ENCODE peak calls at places on chromosomes 1 and 21, in eight cellular contexts. Y, U, R, E, F, Q, V and N are unnamed samples.
A peak's percentile ranks its signal among the peaks of the same experiment; 100 is the strongest.

GRCh38 chr1:164768045-164768402 is 209.0 kb downstream of the PBX1 start:
- DNase-seq in U (no peak), R (no peak), Y (no peak), E (peak; percentile 33), Q (no peak), V (no peak), F (no peak), N (no peak)

GRCh38 chr1:16122916-16123315 is 33.0 kb downstream of the EPHA2 start:
- DNase-seq in E (peak; percentile 92), Y (peak; percentile 41), V (no peak), U (no peak), F (no peak), Q (peak; percentile 49), R (peak; percentile 62), N (no peak)

GRCh38 chr1:50620680-50621329 is 197.6 kb upstream of the DMRTA2 start:
- DNase-seq in R (no peak), E (peak; percentile 14), F (no peak), Q (no peak), U (no peak), V (no peak), Y (no peak), N (no peak)

GRCh38 chr1:53080769-53081168 is 18.8 kb downstream of the PODN start:
- DNase-seq in R (no peak), Q (no peak), Y (no peak), E (no peak), U (no peak), F (no peak), V (no peak), N (no peak)

GRCh38 chr1:62321438-62321837 is 2.2 kb upstream of the KANK4 start:
- DNase-seq in U (no peak), V (no peak), E (peak; percentile 31), Y (peak; percentile 49), R (no peak), F (no peak), Q (no peak), N (no peak)

GRCh38 chr21:45479691-45480675 is 62.3 kb downstream of the SLC19A1 start:
- DNase-seq in R (no peak), Y (no peak), Q (no peak), V (no peak), F (no peak), E (no peak), U (no peak), N (no peak)

GRCh38 chr21:21434944-21435343 is 436.7 kb downstream of the NCAM2 start:
- DNase-seq in E (no peak), F (no peak), R (no peak), U (no peak), V (no peak), Q (no peak), Y (no peak), N (no peak)

GRCh38 chr1:31769720-31770390 is 5.7 kb upstream of the ADGRB2 start:
- DNase-seq in F (no peak), E (peak; percentile 51), R (no peak), U (no peak), V (no peak), Q (no peak), Y (no peak), N (no peak)

GRCh38 chr1:7587726-7588456 is 183.2 kb upstream of the VAMP3 start:
- DNase-seq in Y (no peak), V (peak; percentile 41), Q (no peak), F (no peak), U (no peak), E (no peak), R (no peak), N (no peak)

GRCh38 chr1:178142806-178143205 is 48.9 kb downstream of the RASAL2 start:
- DNase-seq in F (no peak), V (no peak), U (no peak), R (no peak), Q (no peak), Y (no peak), E (no peak), N (no peak)

GRCh38 chr1:2109581-2110021 is 59.4 kb downstream of the PRKCZ start:
- DNase-seq in R (no peak), V (no peak), U (no peak), Q (no peak), Y (no peak), E (no peak), F (no peak), N (no peak)

GRCh38 chr1:183159960-183160359 is 26.1 kb upstream of the LAMC2 start:
- DNase-seq in F (no peak), R (no peak), U (no peak), Y (no peak), E (no peak), V (no peak), Q (no peak), N (peak; percentile 90)

GRCh38 chr1:21293537-21294265 is 3.4 kb upstream of the ECE1 start:
- DNase-seq in Q (peak; percentile 57), U (no peak), V (no peak), R (peak; percentile 61), F (no peak), Y (no peak), E (no peak), N (peak; percentile 73)

GRCh38 chr1:41846595-41846994 is 72.1 kb downstream of the HIVEP3 start:
- DNase-seq in E (no peak), R (no peak), Y (no peak), F (no peak), U (no peak), Q (no peak), V (no peak), N (no peak)

GRCh38 chr1:100883963-100884362 is 10.7 kb downstream of the EXTL2 start:
- DNase-seq in F (no peak), Y (no peak), R (no peak), V (no peak), E (peak; percentile 47), Q (no peak), U (no peak), N (no peak)

GRCh38 chr1:110606784-110607662 is 865 bp upstream of the KCNA2 start:
- DNase-seq in F (peak; percentile 24), R (no peak), Y (no peak), E (no peak), V (no peak), Q (no peak), U (no peak), N (no peak)

GRCh38 chr1:58922302-58923089 is 138.6 kb upstream of the JUN start:
- DNase-seq in U (no peak), F (no peak), E (no peak), Q (peak; percentile 25), Y (no peak), V (peak; percentile 82), R (peak; percentile 16), N (peak; percentile 91)

GRCh38 chr1:210328746-210329488 is at the start of gene HHAT:
- DNase-seq in U (peak; percentile 90), F (peak; percentile 65), R (peak; percentile 43), V (peak; percentile 82), Q (peak; percentile 53), Y (peak; percentile 33), E (peak; percentile 90), N (peak; percentile 88)

GRCh38 chr1:7003676-7004075 is 218.4 kb downstream of the CAMTA1 start:
- DNase-seq in Q (no peak), Y (no peak), E (no peak), U (no peak), R (no peak), F (no peak), V (no peak), N (no peak)

GRCh38 chr1:56229183-56229582 is 350.2 kb downstream of the PLPP3 start:
- DNase-seq in E (no peak), Q (no peak), F (peak; percentile 36), Y (no peak), V (no peak), U (no peak), R (no peak), N (no peak)

GRCh38 chr1:10379676-10380075 is 19.2 kb upstream of the PGD start:
- DNase-seq in E (no peak), F (no peak), V (no peak), Q (no peak), U (no peak), Y (no peak), R (no peak), N (no peak)

GRCh38 chr1:219958875-219959417 is 30.6 kb upstream of the SLC30A10 start:
- DNase-seq in Q (no peak), V (no peak), Y (no peak), E (no peak), F (no peak), R (no peak), U (no peak), N (no peak)